ENCODE peak calls at places on chromosomes 5 and 9, in five cellular contexts. P is H1, M is endothelial cell of umbilical vein, V is right lobe of liver, U is sigmoid colon. S is an unnamed sample.
A peak's percentile ranks its signal among the peaks of the same experiment; 100 is the strongest.

GRCh38 chr9:69816775-69817174 is 3.8 kb upstream of the CFAP95 start:
- DNase-seq in P (no peak), M (no peak), V (no peak), U (no peak), S (no peak)

GRCh38 chr9:27118916-27119315 is 9.9 kb downstream of the TEK start:
- DNase-seq in P (no peak), M (peak; percentile 72), V (no peak), U (no peak), S (no peak)

GRCh38 chr9:68597362-68597997 is 56.8 kb upstream of the TMEM252 start:
- DNase-seq in P (no peak), M (no peak), V (no peak), U (no peak), S (no peak)

GRCh38 chr9:87973122-87973521 is 1.2 kb downstream of the CDK20 start:
- DNase-seq in P (no peak), M (no peak), V (no peak), U (no peak), S (no peak)

GRCh38 chr9:6566409-6567139 is 79.0 kb downstream of the GLDC start:
- DNase-seq in P (no peak), M (peak; percentile 98), V (no peak), U (no peak), S (no peak)

GRCh38 chr5:88724201-88724600 is 158.8 kb downstream of the MEF2C start:
- DNase-seq in P (no peak), M (peak; percentile 32), V (no peak), U (no peak), S (no peak)

GRCh38 chr9:96581823-96582598 is 37.6 kb downstream of the CDC14B start:
- DNase-seq in P (no peak), M (no peak), V (no peak), U (no peak), S (no peak)

GRCh38 chr5:50975840-50976239 is 309.4 kb downstream of the PARP8 start:
- DNase-seq in P (no peak), M (no peak), V (no peak), U (no peak), S (no peak)

GRCh38 chr5:34610576-34610975 is 45.6 kb upstream of the RAI14 start:
- DNase-seq in P (no peak), M (no peak), V (no peak), U (no peak), S (no peak)

GRCh38 chr5:96259211-96259772 is 173.8 kb downstream of the PCSK1 start:
- DNase-seq in P (no peak), M (peak; percentile 75), V (no peak), U (no peak), S (no peak)

GRCh38 chr9:108861464-108861863 is 602 bp upstream of the ACTL7A start:
- DNase-seq in P (no peak), M (no peak), V (no peak), U (no peak), S (no peak)

GRCh38 chr5:111792659-111793058 is 35.7 kb upstream of the NREP start:
- DNase-seq in P (no peak), M (no peak), V (no peak), U (no peak), S (no peak)

GRCh38 chr5:4208537-4208936 is 612.9 kb downstream of the IRX1 start:
- DNase-seq in P (no peak), M (no peak), V (no peak), U (no peak), S (no peak)

GRCh38 chr9:96020822-96021615 is 145.5 kb downstream of the ERCC6L2 start:
- DNase-seq in P (peak; percentile 72), M (peak; percentile 36), V (no peak), U (no peak), S (peak; percentile 37)

DNA sequence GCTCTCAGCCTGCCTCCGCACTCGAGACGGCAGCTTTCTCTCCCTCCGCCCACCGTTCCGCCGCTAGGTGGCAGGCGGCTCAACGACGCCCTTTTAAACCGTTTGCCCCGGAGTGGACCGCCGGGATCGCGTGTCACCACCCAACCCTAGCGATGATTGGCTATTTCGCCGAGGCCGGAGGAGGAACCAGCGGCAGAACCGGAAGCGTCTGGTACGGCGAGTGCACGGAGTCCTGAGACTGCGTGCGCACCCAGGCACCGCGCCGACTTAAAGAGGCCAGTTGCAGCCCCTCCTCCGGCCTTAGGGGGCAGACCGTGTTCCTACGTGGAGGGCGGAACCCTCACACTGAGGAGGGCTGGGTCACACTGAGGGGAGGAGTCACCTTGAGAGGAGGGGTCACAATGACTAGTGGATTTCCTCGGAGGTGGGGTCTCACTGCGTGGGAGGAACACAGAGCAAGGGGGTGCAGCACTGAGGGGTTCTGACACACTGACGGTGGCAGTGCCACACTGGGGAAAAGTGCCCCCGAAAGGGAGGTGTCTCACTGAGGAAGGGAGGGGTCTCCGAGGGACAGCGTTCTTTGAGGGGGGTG is 980 bp upstream of the TESK1 start:
- DNase-seq in P (peak; percentile 98), M (peak; percentile 100), V (peak; percentile 100), U (peak; percentile 100), S (peak; percentile 100)
- TF ChIP-seq POLR2A in P (peak; percentile 60), M (no peak), V (peak; percentile 64), U (peak; percentile 48), S (no peak)

DNA sequence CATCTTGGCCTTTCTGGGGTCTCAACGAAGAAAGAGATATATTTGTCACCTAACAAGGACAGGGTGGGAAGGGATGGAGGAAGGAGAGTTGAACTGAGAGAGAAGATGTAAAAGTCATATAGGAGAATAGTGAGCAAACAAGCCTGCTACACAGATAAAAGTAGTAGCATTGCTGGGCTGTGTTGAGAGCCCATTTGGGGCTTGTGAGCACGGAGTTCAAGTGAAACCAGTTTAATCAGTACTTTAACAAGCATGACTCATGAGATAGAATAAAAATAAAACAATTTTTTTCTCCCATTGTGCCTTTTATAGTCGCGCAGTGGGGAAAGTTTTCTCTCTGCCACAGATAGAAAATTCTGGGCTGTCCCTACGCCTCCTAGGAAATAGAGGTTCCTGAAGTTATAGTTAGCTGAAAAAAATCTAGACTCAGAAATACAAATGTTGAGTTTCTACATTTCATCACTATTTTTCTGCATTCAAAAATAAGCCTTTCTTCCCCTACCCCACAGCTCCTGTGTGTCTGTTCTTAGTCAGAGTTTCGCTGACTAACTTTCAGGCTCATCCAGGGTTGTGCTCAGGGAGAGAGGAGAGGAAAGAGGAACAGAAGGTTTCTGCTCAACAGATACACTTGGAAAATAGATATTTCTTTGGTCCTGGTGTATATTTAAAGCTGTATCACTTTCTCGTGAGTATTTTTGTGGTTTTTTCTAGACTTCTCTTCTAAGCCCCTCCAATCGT is 395.8 kb upstream of the ADAMTSL1 start:
- DNase-seq in P (no peak), M (no peak), V (no peak), U (no peak), S (no peak)
- TF ChIP-seq POLR2A in P (no peak), M (no peak), V (no peak), U (no peak), S (no peak)

GRCh38 chr9:129202613-129203555 is 24.8 kb upstream of the IER5L start:
- DNase-seq in P (peak; percentile 99), M (peak; percentile 72), V (peak; percentile 87), U (peak; percentile 93), S (peak; percentile 89)
- TF ChIP-seq POLR2A in P (no peak), M (no peak), V (peak; percentile 44), U (peak; percentile 45), S (no peak)

GRCh38 chr9:127802576-127803443 is at the start of gene FPGS:
- DNase-seq in P (peak; percentile 88), M (peak; percentile 86), V (peak; percentile 92), U (peak; percentile 96), S (peak; percentile 93)
- TF ChIP-seq POLR2A in P (peak; percentile 88), M (peak; percentile 69), V (peak; percentile 85), U (peak; percentile 50), S (peak; percentile 53)

GRCh38 chr9:137174722-137175293 is 3.0 kb upstream of the TMEM210 start:
- DNase-seq in P (peak; percentile 67), M (no peak), V (no peak), U (no peak), S (no peak)

GRCh38 chr9:137178201-137178938 is 6.5 kb upstream of the TMEM210 start:
- DNase-seq in P (no peak), M (no peak), V (no peak), U (no peak), S (no peak)

GRCh38 chr9:137173795-137174664 is 2.2 kb upstream of the TMEM210 start:
- DNase-seq in P (no peak), M (no peak), V (no peak), U (no peak), S (no peak)

GRCh38 chr9:137175345-137175961 is 3.6 kb upstream of the TMEM210 start:
- DNase-seq in P (peak; percentile 80), M (no peak), V (no peak), U (no peak), S (no peak)

DNA sequence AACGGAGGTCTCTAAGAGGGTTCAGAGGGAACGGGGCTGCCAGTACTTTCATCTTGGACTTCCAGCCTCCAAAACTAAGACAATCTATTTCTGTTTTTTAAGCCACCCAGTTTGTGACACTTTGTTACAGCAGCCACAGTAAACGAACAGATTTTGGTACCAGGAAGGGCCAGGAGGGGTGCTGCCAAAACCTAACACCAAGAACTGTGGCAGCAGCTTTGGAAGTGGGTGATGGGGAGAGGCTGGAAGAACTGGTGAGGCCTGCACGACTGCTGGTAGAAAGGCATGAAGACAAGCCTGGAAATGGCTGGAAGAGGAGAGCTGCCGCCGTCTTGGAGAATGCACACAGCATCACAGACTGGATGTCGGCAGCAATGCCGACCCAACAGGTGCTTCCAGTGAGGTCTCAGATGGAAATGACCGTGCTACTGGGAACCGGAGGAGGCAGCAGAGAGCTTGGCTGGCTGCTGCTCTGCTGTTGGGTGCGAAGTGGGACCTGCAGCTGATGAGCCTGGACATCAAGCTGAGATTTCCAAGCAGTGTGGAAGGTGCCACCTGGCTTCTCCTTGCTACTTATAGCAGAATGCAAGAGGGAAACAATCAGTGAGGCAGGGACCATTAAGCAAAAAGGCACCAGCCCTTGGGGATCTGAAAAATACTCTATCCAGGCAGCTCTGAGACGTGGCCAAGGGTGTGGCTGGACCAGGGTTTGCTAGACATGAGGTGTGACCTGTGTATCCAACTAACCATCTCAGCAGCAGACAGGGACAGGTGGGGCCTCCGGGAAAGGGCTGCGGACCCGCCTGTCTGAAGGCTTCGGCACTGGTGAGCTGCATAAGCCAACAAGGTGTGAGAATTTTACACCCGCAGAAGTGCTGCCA is 4.7 kb upstream of the TMEM210 start:
- DNase-seq in P (no peak), M (peak; percentile 20), V (no peak), U (no peak), S (no peak)
- TF ChIP-seq POLR2A in P (no peak), M (no peak), V (no peak), U (no peak), S (no peak)

DNA sequence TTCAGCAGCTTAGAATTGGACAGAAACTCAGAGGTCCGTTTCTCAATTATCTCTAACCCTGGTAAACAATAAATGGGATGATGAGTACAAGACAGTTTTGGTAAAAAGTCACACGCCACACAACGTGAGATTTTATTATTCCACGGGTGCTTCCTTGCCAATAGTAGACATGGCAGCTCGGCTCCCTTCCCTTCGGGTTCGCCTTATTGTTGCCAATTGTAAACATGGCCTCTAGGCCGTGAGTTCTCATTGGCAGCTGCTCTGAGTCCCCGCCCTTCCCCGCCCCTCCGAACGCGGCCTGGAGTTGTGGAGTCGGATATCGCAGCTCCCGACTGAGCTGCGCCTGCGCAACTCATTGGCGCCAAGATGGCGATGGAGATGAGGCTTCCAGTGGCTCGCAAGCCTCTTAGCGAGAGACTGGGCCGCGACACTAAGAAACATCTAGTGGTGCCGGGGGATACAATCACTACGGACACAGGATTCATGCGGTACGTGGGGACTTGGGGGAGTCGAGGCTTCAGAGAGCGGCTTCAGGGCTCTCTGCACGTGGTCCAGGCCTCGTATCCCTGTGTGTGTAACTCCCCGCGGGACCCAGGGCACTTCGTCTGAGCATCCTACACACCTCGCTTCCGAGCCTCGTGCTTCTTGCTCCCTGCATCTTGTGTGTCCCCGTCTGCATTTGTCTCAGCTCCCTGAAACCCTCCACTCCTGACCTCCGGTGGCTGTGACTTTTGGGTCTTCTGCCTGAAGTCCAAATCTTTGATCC is at the start of gene EXOSC2:
- DNase-seq in P (peak; percentile 86), M (peak; percentile 99), V (peak; percentile 99), U (peak; percentile 99), S (peak; percentile 98)
- TF ChIP-seq POLR2A in P (peak; percentile 92), M (peak; percentile 98), V (peak; percentile 48), U (peak; percentile 65), S (peak; percentile 68)

S was measured in heart left ventricle.